ENCODE peak calls at places on chromosomes 12 and 14, in eight cellular contexts. F is heart left ventricle; N is H9; Z is HCT116; S is GM12878; C is transverse colon; B is aorta; Y is CD8-positive, alpha-beta memory T cell. J is an unnamed sample. For H3K4me1, the result is how much of the 10 kb centered on the place peaks cover.

GRCh38 chr12:75439048-75439447 is 41.5 kb upstream of the GLIPR1 start:
- DNase-seq in F (no peak), Z (no peak), C (no peak), N (no peak), Y (no peak), B (no peak), S (no peak), J (no peak)

GRCh38 chr12:114711689-114712152 is 27.7 kb upstream of the TBX3 start:
- DNase-seq in C (no peak), N (no peak), S (no peak), Z (no peak), B (no peak), F (no peak), Y (no peak), J (no peak)

GRCh38 chr12:53743277-53744129 is 8.3 kb downstream of the CISTR start:
- DNase-seq in B (no peak), Z (no peak), C (peak), F (no peak), Y (peak), S (no peak), N (peak), J (peak)

GRCh38 chr12:15710860-15711510 is 78.2 kb downstream of the EPS8 start:
- DNase-seq in Z (no peak), C (no peak), Y (no peak), B (no peak), F (no peak), N (no peak), S (no peak), J (no peak)

GRCh38 chr14:55005071-55005470 is 21.8 kb downstream of the WDHD1 start:
- DNase-seq in B (no peak), F (no peak), C (no peak), N (no peak), Y (no peak), Z (no peak), S (no peak), J (no peak)

GRCh38 chr12:82650627-82651337 is 35.9 kb upstream of the TMTC2 start:
- DNase-seq in S (peak), C (peak), B (no peak), F (peak), N (no peak), Y (no peak), Z (peak), J (no peak)

GRCh38 chr12:75491169-75491568 is 10.6 kb downstream of the GLIPR1 start:
- DNase-seq in B (no peak), N (no peak), C (no peak), S (no peak), F (no peak), Z (no peak), Y (no peak), J (no peak)

GRCh38 chr12:117470804-117471203 is 109.4 kb upstream of the NOS1 start:
- DNase-seq in B (no peak), Z (no peak), N (no peak), C (no peak), F (no peak), S (no peak), Y (no peak), J (no peak)

GRCh38 chr14:69428289-69428998 is 30.0 kb downstream of the SLC39A9 start:
- DNase-seq in F (no peak), B (no peak), Y (no peak), C (no peak), N (no peak), Z (no peak), S (peak), J (no peak)

GRCh38 chr12:65636436-65636835 is 187.8 kb upstream of the HMGA2 start:
- DNase-seq in F (no peak), Z (no peak), N (no peak), C (no peak), S (no peak), Y (no peak), B (no peak), J (no peak)

GRCh38 chr12:77540097-77540496 is 290.6 kb upstream of the NAV3 start:
- DNase-seq in F (no peak), S (no peak), Z (no peak), N (no peak), B (no peak), Y (no peak), C (no peak), J (no peak)

GRCh38 chr12:119308743-119309456 is 25.6 kb upstream of the CCDC60 start:
- DNase-seq in C (no peak), N (peak), S (no peak), Y (no peak), Z (no peak), B (no peak), F (peak), J (peak)

GRCh38 chr12:6980075-6980474 is 9.4 kb downstream of the EMG1 start:
- DNase-seq in Z (no peak), S (no peak), Y (no peak), B (no peak), N (no peak), C (no peak), F (no peak), J (no peak)

GRCh38 chr12:44816446-44817017 is 59.6 kb downstream of the NELL2 start:
- DNase-seq in B (no peak), Z (no peak), F (no peak), Y (no peak), N (no peak), S (no peak), C (no peak), J (no peak)

GRCh38 chr14:20460458-20461229 is 590 bp downstream of the PIP4P1 start:
- DNase-seq in Y (peak), B (no peak), S (peak), N (peak), Z (no peak), F (no peak), C (peak), J (peak)

GRCh38 chr14:66046591-66046990 is 439.6 kb upstream of the CCDC196 start:
- DNase-seq in N (no peak), F (no peak), Z (no peak), S (no peak), C (no peak), B (no peak), Y (no peak), J (no peak)

GRCh38 chr14:94375552-94376107 is 12.8 kb downstream of the SERPINA1 start:
- DNase-seq in B (no peak), N (no peak), Z (no peak), S (no peak), C (no peak), Y (no peak), F (no peak), J (no peak)

GRCh38 chr12:75196865-75197264 is 12.8 kb downstream of the KCNC2 start:
- DNase-seq in F (no peak), B (no peak), C (no peak), Z (no peak), S (no peak), N (no peak), Y (no peak), J (no peak)

GRCh38 chr12:122062832-122063690 is 15.5 kb upstream of the MLXIP start:
- DNase-seq in F (peak), S (no peak), N (peak), C (peak), Z (peak), B (peak), Y (no peak), J (peak)

GRCh38 chr12:122354958-122355641 is 67.4 kb downstream of the CLIP1 start:
- DNase-seq in Y (no peak), F (no peak), B (no peak), C (no peak), Z (no peak), S (no peak), N (no peak), J (no peak)

GRCh38 chr14:93619176-93619793 is 169.0 kb downstream of the PRIMA1 start:
- DNase-seq in B (no peak), Z (peak), C (peak), N (no peak), Y (no peak), S (peak), F (peak), J (peak)

GRCh38 chr14:69518341-69519101 is 34.0 kb downstream of the PLEKHD1 start:
- DNase-seq in N (no peak), F (no peak), S (no peak), B (no peak), Z (no peak), C (no peak), Y (no peak), J (no peak)

GRCh38 chr12:110007874-110008273 is 8.6 kb downstream of the ANKRD13A start:
- DNase-seq in Z (no peak), S (no peak), B (no peak), F (no peak), Y (no peak), C (no peak), N (no peak), J (no peak)

GRCh38 chr12:132182711-132183365 is 38.6 kb downstream of the NOC4L start:
- DNase-seq in C (no peak), F (no peak), N (no peak), Y (no peak), Z (no peak), S (no peak), B (no peak), J (no peak)

GRCh38 chr12:8493084-8493483 is 20.2 kb upstream of the CLEC4D start:
- DNase-seq in Y (peak), C (no peak), S (peak), N (no peak), F (no peak), Z (no peak), B (no peak), J (no peak)

GRCh38 chr12:47832263-47832933 is 12.7 kb upstream of the HDAC7 start:
- DNase-seq in C (no peak), Z (no peak), S (no peak), B (peak), Y (peak), N (no peak), F (no peak), J (no peak)

GRCh38 chr12:47833591-47834012 is 13.9 kb upstream of the HDAC7 start:
- DNase-seq in S (no peak), Z (no peak), N (peak), Y (no peak), B (peak), F (no peak), C (no peak), J (no peak)

GRCh38 chr12:47835017-47835830 is 15.5 kb upstream of the HDAC7 start:
- DNase-seq in S (no peak), Y (no peak), Z (no peak), N (peak), B (peak), C (no peak), F (no peak), J (no peak)

GRCh38 chr12:47835831-47836155 is 16.1 kb upstream of the HDAC7 start:
- DNase-seq in Z (no peak), Y (no peak), N (peak), B (no peak), S (no peak), F (no peak), C (no peak), J (no peak)

DNA sequence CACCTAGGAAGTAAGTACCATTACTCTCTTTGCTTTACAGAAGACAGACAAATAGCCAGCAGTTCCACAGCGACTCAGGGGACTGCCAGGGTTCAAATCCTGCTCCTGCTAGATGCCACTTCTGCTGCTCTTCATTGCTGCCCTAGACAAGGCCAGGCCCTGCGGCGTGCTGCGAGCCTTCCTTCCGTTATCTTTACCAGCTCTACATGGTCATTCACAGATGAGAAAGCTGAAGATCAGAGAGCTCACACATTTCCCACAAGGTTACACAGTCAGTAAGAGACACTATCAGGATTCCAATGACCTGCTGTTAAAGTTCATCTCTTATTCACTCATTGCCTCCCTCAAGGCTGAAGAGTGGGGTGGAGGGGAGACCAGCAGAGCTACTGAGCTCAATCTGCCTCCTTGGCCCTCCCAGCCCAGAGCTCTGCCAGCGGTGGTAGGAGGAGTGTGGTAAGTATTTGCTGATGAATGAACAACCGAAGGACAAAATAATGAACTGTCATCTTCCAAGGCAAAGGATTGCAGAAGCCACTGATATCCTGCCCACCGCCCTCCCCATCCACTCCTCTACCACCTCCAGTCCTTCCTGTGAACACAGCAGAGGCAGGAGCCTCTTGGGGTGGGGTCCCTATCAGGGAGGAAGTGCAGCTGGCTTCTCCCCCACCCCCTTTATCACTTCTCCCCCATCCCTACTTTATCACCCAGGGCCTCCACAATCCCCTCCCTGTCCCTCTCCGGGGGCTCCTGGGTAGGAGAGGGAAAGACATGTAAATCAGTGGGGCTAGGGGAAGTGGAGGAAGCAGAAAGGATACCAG is 14.7 kb upstream of the HDAC7 start:
- DNase-seq in N (no peak), S (no peak), Z (no peak), F (no peak), Y (no peak), C (no peak), B (peak), J (peak)
- H3K4me1 ChIP-seq in N (under half), S (half or more), Z (under half), F (under half), Y (half or more), C (under half), B (under half), J (under half)

GRCh38 chr12:612293-612692 is 51.0 kb downstream of the NINJ2 start:
- DNase-seq in N (no peak), S (no peak), Z (no peak), C (no peak), F (no peak), B (no peak), Y (no peak), J (no peak)

GRCh38 chr12:612886-613285 is 50.4 kb downstream of the NINJ2 start:
- DNase-seq in F (no peak), Y (no peak), B (no peak), C (no peak), S (no peak), Z (no peak), N (no peak), J (no peak)

GRCh38 chr12:615620-616019 is 47.6 kb downstream of the NINJ2 start:
- DNase-seq in C (no peak), Y (no peak), S (no peak), F (peak), B (no peak), N (no peak), Z (no peak), J (no peak)

GRCh38 chr12:614727-615060 is 48.6 kb downstream of the NINJ2 start:
- DNase-seq in Y (no peak), B (no peak), S (no peak), Z (no peak), N (no peak), F (no peak), C (no peak), J (no peak)

GRCh38 chr12:613996-614726 is 49.1 kb downstream of the NINJ2 start:
- DNase-seq in N (peak), C (peak), Z (no peak), Y (peak), S (no peak), B (peak), F (no peak), J (no peak)
- H3K4me1 ChIP-seq in N (under half), C (under half), Z (under half), Y (under half), S (under half), B (under half), F (under half), J (under half)

GRCh38 chr12:63876980-63877379 is 32.5 kb downstream of the SRGAP1 start:
- DNase-seq in S (no peak), F (no peak), N (no peak), C (no peak), Y (no peak), Z (no peak), B (no peak), J (no peak)

GRCh38 chr12:63874897-63875296 is 30.4 kb downstream of the SRGAP1 start:
- DNase-seq in C (no peak), S (no peak), B (no peak), F (no peak), N (no peak), Y (no peak), Z (no peak), J (no peak)

GRCh38 chr12:63870838-63871237 is 26.3 kb downstream of the SRGAP1 start:
- DNase-seq in B (no peak), S (no peak), Y (no peak), N (no peak), F (no peak), C (no peak), Z (no peak), J (no peak)

GRCh38 chr12:63877693-63878092 is 33.2 kb downstream of the SRGAP1 start:
- DNase-seq in Y (no peak), Z (no peak), S (no peak), F (no peak), N (no peak), C (no peak), B (no peak), J (no peak)

GRCh38 chr12:63875703-63876102 is 31.2 kb downstream of the SRGAP1 start:
- DNase-seq in F (no peak), B (no peak), S (no peak), N (no peak), C (no peak), Y (no peak), Z (no peak), J (no peak)
- H3K4me1 ChIP-seq in F (under half), B (under half), S (under half), N (under half), C (under half), Y (under half), Z (under half), J (under half)

GRCh38 chr12:124510301-124510970 is 57.0 kb downstream of the NCOR2 start:
- DNase-seq in C (peak), Y (no peak), B (no peak), F (no peak), S (no peak), Z (no peak), N (peak), J (no peak)
- H3K4me1 ChIP-seq in C (half or more), Y (under half), B (under half), F (half or more), S (under half), Z (half or more), N (under half), J (half or more)

DNA sequence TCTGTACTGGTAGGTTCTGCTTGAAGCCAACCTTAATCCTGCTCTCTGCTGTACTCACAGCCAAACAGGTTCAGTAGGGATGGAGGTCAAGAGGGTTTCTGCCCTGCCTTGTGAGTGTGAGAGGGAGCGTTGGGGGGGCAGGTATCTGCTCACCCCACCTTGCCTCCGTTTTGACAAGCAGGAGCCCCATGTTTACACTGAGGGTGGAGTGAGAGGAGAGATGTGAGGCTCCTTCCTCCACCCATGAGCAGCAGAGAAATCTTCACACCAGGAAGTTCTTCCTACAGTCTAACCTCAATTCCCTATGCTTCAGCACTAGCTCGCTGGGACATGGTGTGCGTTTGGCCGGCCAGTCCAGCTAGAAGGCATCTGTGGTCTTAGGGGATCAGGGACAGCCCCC is 4.2 kb downstream of the KRT80 start:
- DNase-seq in B (no peak), N (no peak), F (no peak), Z (no peak), C (no peak), S (no peak), Y (no peak), J (no peak)
- H3K4me1 ChIP-seq in B (under half), N (under half), F (under half), Z (half or more), C (under half), S (under half), Y (under half), J (under half)

DNA sequence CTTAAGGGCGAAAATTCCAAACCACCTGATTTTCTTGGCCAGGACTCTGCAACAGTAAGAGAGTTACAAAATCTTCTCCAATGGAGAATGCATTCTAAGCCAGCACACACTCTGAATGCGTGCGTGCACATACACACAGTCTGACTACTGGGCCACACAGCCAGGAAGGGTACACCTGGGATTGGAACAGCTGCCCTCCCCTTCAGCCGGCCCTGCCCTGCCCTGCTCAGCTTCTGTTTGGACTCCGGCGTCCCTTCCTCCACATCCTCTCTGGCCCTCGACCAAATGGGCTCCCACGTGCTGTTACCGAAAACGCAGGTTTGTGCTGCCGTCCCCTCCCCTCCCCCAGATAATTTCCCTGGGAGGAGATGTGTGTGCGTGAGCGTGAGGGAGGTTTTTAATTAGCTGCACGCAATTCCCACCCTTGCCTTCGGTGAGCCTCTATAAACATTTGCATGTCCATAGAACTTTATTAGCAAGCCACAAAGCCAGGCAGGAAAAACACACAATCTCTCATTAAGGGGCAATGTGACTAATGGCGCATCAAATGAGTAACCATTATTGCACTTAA is 43.0 kb downstream of the CCNK start:
- DNase-seq in Z (no peak), B (peak), S (no peak), C (peak), Y (no peak), F (peak), N (no peak), J (peak)
- H3K4me1 ChIP-seq in Z (under half), B (under half), S (under half), C (under half), Y (under half), F (half or more), N (under half), J (under half)

GRCh38 chr12:124558298-124558697 is 9.1 kb downstream of the NCOR2 start:
- DNase-seq in N (no peak), F (no peak), C (no peak), S (no peak), Z (no peak), Y (no peak), B (peak), J (no peak)
- H3K4me1 ChIP-seq in N (under half), F (half or more), C (half or more), S (under half), Z (under half), Y (under half), B (under half), J (under half)

DNA sequence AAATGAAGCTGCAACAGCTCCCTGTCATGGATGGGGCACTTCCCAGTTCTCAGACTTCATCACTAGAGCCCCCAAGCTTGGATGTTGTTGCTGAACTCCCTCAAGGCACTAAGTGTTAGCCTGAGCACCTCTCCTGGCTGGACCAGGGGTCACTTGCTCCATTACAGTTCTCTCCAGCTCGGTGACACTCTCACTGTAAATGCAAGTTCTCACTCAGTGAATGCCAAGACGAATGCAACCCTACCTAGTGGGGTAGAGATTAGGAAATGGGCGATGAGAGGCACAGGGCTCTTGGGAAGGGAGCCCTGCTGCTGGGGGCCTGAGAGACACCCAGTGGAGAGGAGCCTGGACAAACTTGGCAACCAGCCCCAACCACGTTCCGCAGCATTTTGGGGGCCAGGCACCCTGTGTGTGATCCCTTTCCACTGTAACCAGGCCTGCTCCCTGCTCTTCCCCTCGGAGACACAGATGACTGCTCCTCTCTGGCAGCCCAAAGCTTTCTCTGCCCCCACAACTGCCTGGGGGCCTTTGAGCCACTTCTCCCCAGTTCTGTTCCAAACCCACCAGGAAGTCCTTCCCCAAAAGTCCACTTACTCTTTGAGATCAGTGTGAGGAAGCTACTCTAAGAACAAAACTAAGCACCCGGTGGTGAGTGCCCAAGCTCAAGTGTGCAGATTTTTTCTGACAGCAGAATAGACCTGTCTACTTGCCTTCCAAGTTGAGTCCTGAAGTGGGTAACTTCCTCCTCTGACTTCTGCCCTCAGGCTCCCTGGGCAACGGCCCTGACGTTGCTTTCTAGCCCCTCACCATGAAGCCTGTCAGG is 8.0 kb upstream of the SELPLG start:
- DNase-seq in C (no peak), Y (no peak), N (peak), F (no peak), B (no peak), Z (no peak), S (no peak), J (no peak)
- H3K4me1 ChIP-seq in C (under half), Y (under half), N (under half), F (half or more), B (under half), Z (half or more), S (half or more), J (under half)

J was measured in ovary.